ENCODE peak calls at places on chromosome 13, in eight cellular contexts. One of them, this sample, is unnamed.

GRCh38 chr13:74930402-74931165 is 551.4 kb downstream of the TBC1D4 start:
- DNase-seq in GM20000: no peak
- DNase-seq in Panc1: no peak
- DNase-seq in SK-N-SH: no peak
- DNase-seq in AG10803: peak
- DNase-seq in breast epithelium: no peak
- DNase-seq in ovary: no peak
- DNase-seq in coronary artery: no peak
- DNase-seq in this sample: peak

GRCh38 chr13:52838433-52839107 is 9.9 kb downstream of the PCDH8 start:
- DNase-seq in breast epithelium: no peak
- DNase-seq in ovary: no peak
- DNase-seq in SK-N-SH: no peak
- DNase-seq in GM20000: no peak
- DNase-seq in AG10803: no peak
- DNase-seq in Panc1: no peak
- DNase-seq in coronary artery: no peak
- DNase-seq in this sample: no peak

GRCh38 chr13:111920932-111921705 is 145.8 kb upstream of the SOX1 start:
- DNase-seq in breast epithelium: no peak
- DNase-seq in Panc1: no peak
- DNase-seq in coronary artery: peak
- DNase-seq in ovary: no peak
- DNase-seq in AG10803: no peak
- DNase-seq in GM20000: no peak
- DNase-seq in SK-N-SH: no peak
- DNase-seq in this sample: no peak

GRCh38 chr13:112510002-112510780 is 77.8 kb downstream of the TUBGCP3 start:
- DNase-seq in breast epithelium: no peak
- DNase-seq in SK-N-SH: peak
- DNase-seq in GM20000: peak
- DNase-seq in Panc1: no peak
- DNase-seq in ovary: no peak
- DNase-seq in AG10803: peak
- DNase-seq in coronary artery: no peak
- DNase-seq in this sample: peak

GRCh38 chr13:85729296-85729695 is 69.9 kb downstream of the SLITRK6 start:
- DNase-seq in coronary artery: no peak
- DNase-seq in ovary: no peak
- DNase-seq in GM20000: no peak
- DNase-seq in breast epithelium: no peak
- DNase-seq in AG10803: no peak
- DNase-seq in SK-N-SH: no peak
- DNase-seq in Panc1: no peak
- DNase-seq in this sample: peak

GRCh38 chr13:65468628-65469027 is 1761.5 kb downstream of the PCDH9 start:
- DNase-seq in GM20000: no peak
- DNase-seq in Panc1: no peak
- DNase-seq in coronary artery: no peak
- DNase-seq in breast epithelium: no peak
- DNase-seq in ovary: no peak
- DNase-seq in SK-N-SH: no peak
- DNase-seq in AG10803: no peak
- DNase-seq in this sample: peak

GRCh38 chr13:86608739-86609138 is 809.5 kb upstream of the SLITRK6 start:
- DNase-seq in SK-N-SH: no peak
- DNase-seq in breast epithelium: no peak
- DNase-seq in coronary artery: no peak
- DNase-seq in ovary: no peak
- DNase-seq in AG10803: no peak
- DNase-seq in Panc1: no peak
- DNase-seq in GM20000: no peak
- DNase-seq in this sample: no peak

GRCh38 chr13:73273276-73273675 is 214.5 kb downstream of the KLF5 start:
- DNase-seq in breast epithelium: no peak
- DNase-seq in GM20000: no peak
- DNase-seq in Panc1: no peak
- DNase-seq in coronary artery: no peak
- DNase-seq in ovary: no peak
- DNase-seq in AG10803: no peak
- DNase-seq in SK-N-SH: no peak
- DNase-seq in this sample: no peak

GRCh38 chr13:95156208-95156607 is 145.0 kb downstream of the ABCC4 start:
- DNase-seq in Panc1: no peak
- DNase-seq in SK-N-SH: peak
- DNase-seq in GM20000: no peak
- DNase-seq in ovary: no peak
- DNase-seq in coronary artery: no peak
- DNase-seq in breast epithelium: no peak
- DNase-seq in AG10803: peak
- DNase-seq in this sample: peak

GRCh38 chr13:101959016-101959415 is 442.8 kb downstream of the FGF14 start:
- DNase-seq in breast epithelium: no peak
- DNase-seq in GM20000: no peak
- DNase-seq in coronary artery: no peak
- DNase-seq in Panc1: no peak
- DNase-seq in SK-N-SH: no peak
- DNase-seq in AG10803: no peak
- DNase-seq in ovary: no peak
- DNase-seq in this sample: no peak

GRCh38 chr13:26629260-26629659 is 71.8 kb downstream of the WASF3 start:
- DNase-seq in ovary: no peak
- DNase-seq in SK-N-SH: no peak
- DNase-seq in breast epithelium: no peak
- DNase-seq in Panc1: no peak
- DNase-seq in coronary artery: no peak
- DNase-seq in GM20000: no peak
- DNase-seq in AG10803: peak
- DNase-seq in this sample: peak

DNA sequence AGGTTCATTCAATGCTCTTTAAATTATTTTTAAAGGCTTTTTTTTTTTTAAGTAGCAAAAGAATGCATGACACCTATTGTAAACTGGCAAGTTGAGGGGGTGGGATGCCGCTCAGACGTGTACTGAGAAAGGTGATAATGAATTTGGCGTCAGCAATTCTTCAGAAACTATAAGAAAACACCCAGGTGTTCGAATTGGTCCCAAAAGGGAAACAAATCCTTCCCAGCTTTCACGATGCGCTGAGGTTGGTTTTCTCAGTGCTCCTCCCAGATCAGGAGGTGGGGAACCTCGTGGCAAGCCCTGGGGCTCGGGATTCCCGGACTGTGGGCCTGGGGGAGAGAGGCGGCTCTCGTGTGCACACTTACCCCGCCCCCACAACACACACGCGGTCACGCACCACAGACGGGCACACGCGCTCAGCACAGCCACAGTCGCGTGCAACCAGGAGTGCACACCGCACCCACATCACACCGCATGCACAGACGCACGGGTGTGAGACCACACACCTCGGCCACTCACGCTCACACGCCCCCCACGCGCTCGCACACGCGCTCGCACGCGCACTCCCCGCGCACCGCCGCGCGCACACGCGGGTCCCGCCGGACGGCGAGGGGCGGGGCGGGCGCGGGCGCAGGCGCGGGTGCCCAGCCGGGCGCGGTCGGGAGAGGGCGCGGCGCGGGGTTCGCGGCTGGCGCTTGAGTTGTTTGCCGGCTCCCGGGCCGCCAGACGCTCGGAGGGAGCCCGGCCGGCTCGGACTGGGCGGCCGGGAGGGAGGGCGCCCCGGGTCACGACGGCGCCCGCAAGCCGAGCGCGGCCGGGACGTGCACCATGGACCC is at the start of gene FAM124A:
- DNase-seq in coronary artery: no peak
- DNase-seq in ovary: peak
- DNase-seq in GM20000: peak
- DNase-seq in SK-N-SH: peak
- DNase-seq in AG10803: peak
- DNase-seq in Panc1: no peak
- DNase-seq in breast epithelium: no peak
- DNase-seq in this sample: peak
- TF ChIP-seq CTCF in coronary artery: no peak
- TF ChIP-seq CTCF in ovary: peak
- TF ChIP-seq CTCF in GM20000: peak
- TF ChIP-seq CTCF in SK-N-SH: no peak
- TF ChIP-seq CTCF in AG10803: no peak
- TF ChIP-seq CTCF in Panc1: peak
- TF ChIP-seq CTCF in breast epithelium: no peak
- TF ChIP-seq CTCF in this sample: no peak

GRCh38 chr13:108215428-108215827 is at the start of gene LIG4:
- DNase-seq in Panc1: peak
- DNase-seq in GM20000: peak
- DNase-seq in AG10803: peak
- DNase-seq in ovary: peak
- DNase-seq in coronary artery: peak
- DNase-seq in SK-N-SH: peak
- DNase-seq in breast epithelium: peak
- DNase-seq in this sample: peak

GRCh38 chr13:108214511-108215383 is 589 bp downstream of the LIG4 start:
- DNase-seq in AG10803: no peak
- DNase-seq in coronary artery: no peak
- DNase-seq in breast epithelium: no peak
- DNase-seq in SK-N-SH: peak
- DNase-seq in GM20000: peak
- DNase-seq in Panc1: no peak
- DNase-seq in ovary: peak
- DNase-seq in this sample: peak

GRCh38 chr13:108223850-108224503 is 5.8 kb downstream of the ABHD13 start:
- DNase-seq in GM20000: no peak
- DNase-seq in SK-N-SH: no peak
- DNase-seq in Panc1: no peak
- DNase-seq in ovary: no peak
- DNase-seq in AG10803: no peak
- DNase-seq in coronary artery: no peak
- DNase-seq in breast epithelium: no peak
- DNase-seq in this sample: no peak

GRCh38 chr13:108218044-108218974 is at the start of gene ABHD13:
- DNase-seq in ovary: peak
- DNase-seq in GM20000: peak
- DNase-seq in Panc1: peak
- DNase-seq in breast epithelium: peak
- DNase-seq in AG10803: peak
- DNase-seq in coronary artery: peak
- DNase-seq in SK-N-SH: peak
- DNase-seq in this sample: peak

DNA sequence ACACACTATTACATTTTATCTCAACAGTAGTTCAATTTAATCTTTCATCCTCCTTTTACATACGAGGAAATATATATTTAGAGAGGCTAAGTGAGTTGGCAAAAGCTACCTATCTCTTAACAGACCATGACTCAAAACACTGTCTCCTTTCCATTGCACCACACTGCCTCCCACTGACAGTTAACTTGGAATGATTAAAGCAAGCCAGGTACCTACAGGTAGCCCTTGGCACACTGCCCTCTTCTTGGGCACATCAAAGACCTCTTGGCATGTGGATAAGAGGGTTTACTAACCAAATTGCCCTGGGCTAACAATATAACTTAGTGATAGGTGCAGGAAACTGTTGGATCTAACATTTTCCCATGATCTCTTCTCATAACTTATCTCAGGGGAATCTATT is 1.9 kb downstream of the ABHD13 start:
- DNase-seq in ovary: no peak
- DNase-seq in Panc1: no peak
- DNase-seq in GM20000: no peak
- DNase-seq in coronary artery: no peak
- DNase-seq in SK-N-SH: no peak
- DNase-seq in AG10803: no peak
- DNase-seq in breast epithelium: no peak
- DNase-seq in this sample: no peak
- TF ChIP-seq CTCF in ovary: no peak
- TF ChIP-seq CTCF in Panc1: peak
- TF ChIP-seq CTCF in GM20000: peak
- TF ChIP-seq CTCF in coronary artery: no peak
- TF ChIP-seq CTCF in SK-N-SH: no peak
- TF ChIP-seq CTCF in AG10803: no peak
- TF ChIP-seq CTCF in breast epithelium: no peak
- TF ChIP-seq CTCF in this sample: no peak

GRCh38 chr13:43154839-43155238 is 131.5 kb downstream of the DNAJC15 start:
- DNase-seq in GM20000: no peak
- DNase-seq in ovary: no peak
- DNase-seq in Panc1: no peak
- DNase-seq in breast epithelium: no peak
- DNase-seq in AG10803: no peak
- DNase-seq in coronary artery: no peak
- DNase-seq in SK-N-SH: no peak
- DNase-seq in this sample: no peak

GRCh38 chr13:43157796-43158195 is 134.4 kb downstream of the DNAJC15 start:
- DNase-seq in Panc1: no peak
- DNase-seq in AG10803: peak
- DNase-seq in SK-N-SH: no peak
- DNase-seq in coronary artery: no peak
- DNase-seq in ovary: no peak
- DNase-seq in breast epithelium: no peak
- DNase-seq in GM20000: no peak
- DNase-seq in this sample: no peak

GRCh38 chr13:43156916-43157315 is 133.5 kb downstream of the DNAJC15 start:
- DNase-seq in coronary artery: no peak
- DNase-seq in GM20000: no peak
- DNase-seq in ovary: no peak
- DNase-seq in breast epithelium: no peak
- DNase-seq in AG10803: peak
- DNase-seq in Panc1: no peak
- DNase-seq in SK-N-SH: no peak
- DNase-seq in this sample: no peak

GRCh38 chr13:43154083-43154739 is 130.8 kb downstream of the DNAJC15 start:
- DNase-seq in AG10803: no peak
- DNase-seq in ovary: no peak
- DNase-seq in SK-N-SH: no peak
- DNase-seq in GM20000: no peak
- DNase-seq in breast epithelium: no peak
- DNase-seq in coronary artery: no peak
- DNase-seq in Panc1: no peak
- DNase-seq in this sample: peak

GRCh38 chr13:43159007-43159406 is 135.6 kb downstream of the DNAJC15 start:
- DNase-seq in Panc1: no peak
- DNase-seq in SK-N-SH: no peak
- DNase-seq in coronary artery: no peak
- DNase-seq in breast epithelium: no peak
- DNase-seq in AG10803: peak
- DNase-seq in ovary: no peak
- DNase-seq in GM20000: no peak
- DNase-seq in this sample: peak
- TF ChIP-seq CTCF in Panc1: no peak
- TF ChIP-seq CTCF in SK-N-SH: no peak
- TF ChIP-seq CTCF in coronary artery: no peak
- TF ChIP-seq CTCF in breast epithelium: no peak
- TF ChIP-seq CTCF in AG10803: peak
- TF ChIP-seq CTCF in ovary: no peak
- TF ChIP-seq CTCF in GM20000: no peak
- TF ChIP-seq CTCF in this sample: peak

DNA sequence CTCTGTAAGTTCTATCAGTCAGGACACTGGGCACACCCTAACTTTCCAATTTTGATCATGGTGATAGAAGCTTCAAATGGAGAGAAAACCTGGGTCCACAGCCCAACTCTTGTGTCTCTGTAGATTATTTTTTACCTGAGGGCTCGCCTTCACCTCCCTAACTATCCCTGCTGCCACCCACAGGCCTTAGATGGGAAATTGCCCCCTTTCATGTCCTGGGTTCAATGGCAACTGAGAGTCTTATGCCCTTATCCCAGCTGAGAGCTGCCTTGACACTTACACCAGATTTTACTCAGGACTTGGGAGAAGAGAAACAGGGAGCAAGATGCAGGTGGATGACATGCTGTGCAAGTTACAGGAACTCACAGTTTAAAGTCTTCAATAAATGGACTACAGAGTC is 81.7 kb downstream of the RAP2A start:
- DNase-seq in GM20000: no peak
- DNase-seq in Panc1: no peak
- DNase-seq in AG10803: no peak
- DNase-seq in breast epithelium: no peak
- DNase-seq in coronary artery: no peak
- DNase-seq in SK-N-SH: no peak
- DNase-seq in ovary: no peak
- DNase-seq in this sample: no peak
- TF ChIP-seq CTCF in GM20000: no peak
- TF ChIP-seq CTCF in Panc1: no peak
- TF ChIP-seq CTCF in AG10803: no peak
- TF ChIP-seq CTCF in breast epithelium: no peak
- TF ChIP-seq CTCF in coronary artery: no peak
- TF ChIP-seq CTCF in SK-N-SH: no peak
- TF ChIP-seq CTCF in ovary: no peak
- TF ChIP-seq CTCF in this sample: no peak